ENCODE peak calls at places on chromosomes 5 and 9, in eight cellular contexts. L is CD8-positive, alpha-beta T cell; J is kidney; Y is CD4-positive, alpha-beta T cell; V is mesendoderm; D is prostate gland; F is neural progenitor cell; W is brain microvascular endothelial cell. G is an unnamed sample.

GRCh38 chr9:84827248-84827786 is 157.8 kb downstream of the NTRK2 start:
- DNase-seq in D (no peak), L (no peak), Y (no peak), J (no peak), W (no peak), F (no peak), V (no peak), G (no peak)

GRCh38 chr5:82019342-82020138 is 47.7 kb downstream of the ATG10 start:
- DNase-seq in F (peak), D (peak), L (no peak), J (no peak), Y (no peak), W (no peak), V (peak), G (no peak)

GRCh38 chr9:16434522-16434921 is 435.9 kb downstream of the BNC2 start:
- DNase-seq in F (no peak), L (no peak), Y (no peak), V (peak), J (no peak), D (no peak), W (peak), G (no peak)

GRCh38 chr9:16000826-16001225 is 448.0 kb downstream of the CCDC171 start:
- DNase-seq in L (no peak), F (no peak), Y (no peak), J (no peak), V (no peak), D (no peak), W (no peak), G (no peak)

GRCh38 chr9:99076483-99077171 is 28.3 kb upstream of the TGFBR1 start:
- DNase-seq in Y (peak), D (no peak), L (peak), J (no peak), W (no peak), V (peak), F (no peak), G (no peak)

GRCh38 chr9:127318651-127319167 is 54.1 kb downstream of the GARNL3 start:
- DNase-seq in J (no peak), F (no peak), W (peak), L (no peak), V (no peak), D (no peak), Y (no peak), G (no peak)

GRCh38 chr9:79763861-79764260 is 192.1 kb downstream of the TLE4 start:
- DNase-seq in L (no peak), W (no peak), V (no peak), J (no peak), F (no peak), Y (no peak), D (no peak), G (no peak)

GRCh38 chr5:44321176-44321575 is 68.0 kb downstream of the FGF10 start:
- DNase-seq in Y (no peak), W (no peak), D (no peak), L (no peak), V (no peak), J (no peak), F (no peak), G (no peak)

GRCh38 chr5:58887721-58888409 is 305.0 kb downstream of the RAB3C start:
- DNase-seq in V (peak), F (no peak), J (peak), W (no peak), L (no peak), D (no peak), Y (no peak), G (no peak)

GRCh38 chr9:137759649-137760321 is 117.8 kb upstream of the CACNA1B start:
- DNase-seq in W (no peak), F (peak), Y (no peak), D (no peak), J (peak), V (peak), L (no peak), G (no peak)

GRCh38 chr5:39598641-39599248 is 174.0 kb upstream of the DAB2 start:
- DNase-seq in F (peak), J (no peak), V (peak), W (no peak), Y (no peak), D (no peak), L (no peak), G (no peak)

GRCh38 chr5:80109549-80110478 is 74.7 kb downstream of the THBS4 start:
- DNase-seq in F (peak), V (no peak), D (no peak), L (no peak), J (no peak), Y (no peak), W (no peak), G (no peak)

GRCh38 chr5:17024686-17025180 is 88.6 kb upstream of the MYO10 start:
- DNase-seq in L (no peak), J (no peak), W (peak), F (no peak), D (peak), V (peak), Y (no peak), G (no peak)

GRCh38 chr9:130694205-130694604 is 625 bp downstream of the EXOSC2 start:
- DNase-seq in V (no peak), F (no peak), J (no peak), D (no peak), Y (no peak), L (no peak), W (no peak), G (no peak)

DNA sequence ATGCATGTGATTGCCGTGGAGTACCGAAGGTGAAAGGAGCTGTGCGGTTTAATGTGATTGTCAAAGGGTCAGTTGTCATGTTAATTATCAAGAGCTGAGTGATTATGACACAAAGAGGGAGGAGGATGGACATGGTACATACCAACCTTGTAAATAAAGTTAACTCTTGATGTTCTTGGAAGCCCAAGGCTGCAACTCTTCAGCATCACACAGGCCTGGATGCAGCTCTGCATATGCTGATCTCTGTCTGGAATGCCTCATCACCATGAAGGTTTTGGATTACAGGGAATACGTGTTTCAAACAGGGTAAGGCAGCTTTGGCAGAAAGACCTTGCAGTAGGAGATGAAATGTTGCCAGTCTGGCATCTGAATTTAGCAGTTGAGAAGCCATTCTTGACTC is 247.2 kb upstream of the ELAVL2 start:
- DNase-seq in D (no peak), L (no peak), Y (no peak), J (no peak), W (no peak), F (no peak), V (no peak), G (no peak)
- H3K27ac ChIP-seq in D (no peak), L (no peak), Y (no peak), J (no peak), W (no peak), F (no peak), V (no peak), G (no peak)

GRCh38 chr5:14569948-14570691 is 11.5 kb upstream of the OTULINL start:
- DNase-seq in L (no peak), W (peak), V (no peak), D (no peak), F (no peak), Y (no peak), J (no peak), G (peak)
- H3K27ac ChIP-seq in L (no peak), W (no peak), V (no peak), D (no peak), F (no peak), Y (no peak), J (no peak), G (peak)

GRCh38 chr5:127957701-127958190 is 125.8 kb upstream of the SLC12A2 start:
- DNase-seq in D (no peak), F (no peak), L (no peak), W (no peak), V (no peak), J (no peak), Y (no peak), G (no peak)
- H3K27ac ChIP-seq in D (no peak), F (no peak), L (no peak), W (no peak), V (no peak), J (no peak), Y (no peak), G (no peak)

GRCh38 chr9:378263-378662 is 163.6 kb downstream of the DOCK8 start:
- DNase-seq in L (no peak), D (no peak), W (no peak), F (no peak), Y (no peak), V (no peak), J (no peak), G (no peak)
- H3K27ac ChIP-seq in L (no peak), D (no peak), W (no peak), F (no peak), Y (no peak), V (no peak), J (no peak), G (no peak)

GRCh38 chr9:101311759-101312420 is 72.9 kb downstream of the BAAT start:
- DNase-seq in F (peak), J (no peak), Y (no peak), L (no peak), D (peak), W (peak), V (peak), G (peak)

GRCh38 chr9:101315129-101315459 is 69.7 kb downstream of the BAAT start:
- DNase-seq in J (no peak), L (no peak), F (no peak), V (no peak), W (no peak), D (no peak), Y (no peak), G (no peak)

GRCh38 chr9:101312661-101313060 is 72.1 kb downstream of the BAAT start:
- DNase-seq in V (no peak), W (no peak), J (no peak), L (no peak), D (no peak), F (no peak), Y (no peak), G (no peak)

GRCh38 chr9:101323129-101323528 is 61.7 kb downstream of the BAAT start:
- DNase-seq in J (no peak), D (no peak), L (no peak), Y (no peak), V (no peak), W (no peak), F (no peak), G (no peak)

GRCh38 chr9:101317735-101318134 is 67.1 kb downstream of the BAAT start:
- DNase-seq in W (no peak), Y (no peak), F (no peak), L (no peak), J (no peak), D (no peak), V (no peak), G (no peak)
- H3K27ac ChIP-seq in W (no peak), Y (no peak), F (no peak), L (no peak), J (no peak), D (no peak), V (no peak), G (no peak)

GRCh38 chr9:105439428-105439827 is 8.4 kb upstream of the FSD1L start:
- DNase-seq in D (no peak), F (no peak), L (no peak), J (no peak), Y (no peak), V (no peak), W (peak), G (no peak)

GRCh38 chr9:105436753-105437152 is 11.1 kb upstream of the FSD1L start:
- DNase-seq in D (no peak), F (no peak), W (no peak), J (no peak), L (no peak), Y (no peak), V (no peak), G (no peak)

GRCh38 chr9:105435453-105435852 is 12.4 kb upstream of the FSD1L start:
- DNase-seq in D (no peak), W (no peak), F (no peak), Y (no peak), L (no peak), J (no peak), V (no peak), G (no peak)

GRCh38 chr9:105437704-105438103 is 10.1 kb upstream of the FSD1L start:
- DNase-seq in Y (no peak), V (no peak), J (no peak), F (no peak), D (no peak), L (no peak), W (no peak), G (no peak)

DNA sequence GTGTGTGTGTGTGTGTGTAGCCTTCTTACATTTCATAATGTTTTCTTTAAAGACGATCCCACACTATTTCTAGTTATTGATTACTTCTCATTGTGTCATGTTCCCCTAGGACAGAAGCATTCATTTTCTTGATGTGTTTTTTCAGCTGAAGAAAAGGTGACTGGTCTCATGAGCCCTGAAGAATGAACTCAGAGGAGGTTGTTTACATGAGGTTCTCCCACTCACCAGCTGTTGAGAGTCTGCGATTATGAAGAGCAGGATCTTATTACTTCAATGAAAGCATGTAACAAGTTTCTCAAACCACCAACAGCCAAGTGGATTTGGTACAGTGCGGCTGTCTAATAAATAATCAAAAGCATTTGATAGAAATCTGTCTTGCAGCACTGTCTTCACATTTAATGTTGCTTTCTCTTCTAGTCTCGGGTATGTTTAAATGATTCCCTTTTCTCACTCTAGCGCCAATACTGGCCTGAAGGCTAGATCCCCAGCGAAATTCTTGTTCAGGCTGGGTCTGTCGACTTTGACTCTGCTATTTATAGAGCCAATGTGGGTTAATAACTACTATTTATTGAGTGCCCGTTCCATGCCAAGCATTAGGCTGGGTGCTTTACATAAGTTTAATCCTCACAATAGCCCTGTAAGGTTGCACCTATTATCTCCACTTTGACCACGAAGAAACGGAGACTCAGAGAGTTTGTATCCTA is 9.5 kb upstream of the FSD1L start:
- DNase-seq in F (no peak), L (no peak), D (no peak), V (no peak), J (no peak), W (peak), Y (no peak), G (no peak)
- H3K27ac ChIP-seq in F (no peak), L (no peak), D (no peak), V (no peak), J (no peak), W (no peak), Y (no peak), G (no peak)

GRCh38 chr9:71509054-71509453 is 259.3 kb downstream of the CEMIP2 start:
- DNase-seq in L (no peak), Y (no peak), V (peak), D (no peak), J (no peak), W (no peak), F (no peak), G (no peak)
- H3K27ac ChIP-seq in L (no peak), Y (no peak), V (no peak), D (no peak), J (no peak), W (no peak), F (no peak), G (peak)

DNA sequence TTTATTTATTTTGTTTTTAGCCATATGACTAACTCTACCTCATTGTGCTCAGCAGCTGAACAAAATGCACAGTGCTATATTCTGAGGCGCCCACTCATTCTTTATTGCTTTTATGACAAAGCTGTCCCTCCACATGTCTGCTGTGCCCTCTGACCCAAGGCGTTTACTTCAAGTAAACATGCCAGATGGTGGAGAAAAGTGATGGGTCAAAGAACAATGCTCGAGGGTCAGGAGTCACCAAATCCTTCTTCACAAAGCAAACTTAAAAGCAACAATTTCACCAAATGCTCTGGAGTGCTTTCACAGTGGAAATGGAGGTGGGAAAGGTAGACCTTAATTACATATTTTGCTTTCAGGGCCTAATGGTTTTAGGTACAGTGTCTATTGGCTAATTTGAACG is 215.3 kb upstream of the ELAVL2 start:
- DNase-seq in D (no peak), V (no peak), W (no peak), L (no peak), F (peak), Y (no peak), J (no peak), G (no peak)
- H3K27ac ChIP-seq in D (no peak), V (no peak), W (no peak), L (no peak), F (no peak), Y (no peak), J (no peak), G (no peak)

GRCh38 chr5:124310453-124310852 is 436.0 kb downstream of the ZNF608 start:
- DNase-seq in D (peak), J (no peak), Y (no peak), V (no peak), L (no peak), F (peak), W (no peak), G (no peak)
- H3K27ac ChIP-seq in D (no peak), J (no peak), Y (no peak), V (no peak), L (no peak), F (no peak), W (no peak), G (no peak)

G was measured in epithelial cell of prostate.